ENCODE peak calls at places on chromosomes 6 and 20, in five cellular contexts. G is right lobe of liver, F is heart left ventricle, U is transverse colon, A is uterus. V is an unnamed sample.
A peak's percentile ranks its signal among the peaks of the same experiment; 100 is the strongest.

GRCh38 chr6:42047790-42048405 is 2.4 kb upstream of the TAF8 start:
- DNase-seq in G (no peak), F (no peak), U (no peak), A (no peak), V (no peak)

GRCh38 chr6:169923468-169924464 is 172.3 kb downstream of the ERMARD start:
- DNase-seq in G (no peak), F (no peak), U (no peak), A (no peak), V (no peak)

GRCh38 chr6:158630944-158631616 is 13.5 kb downstream of the DYNLT1 start:
- DNase-seq in G (no peak), F (peak; percentile 66), U (peak; percentile 63), A (peak; percentile 73), V (no peak)

GRCh38 chr20:45355209-45355608 is 7.0 kb upstream of the SDC4 start:
- DNase-seq in G (no peak), F (no peak), U (no peak), A (no peak), V (no peak)

GRCh38 chr6:133983099-133983939 is 30.3 kb downstream of the TBPL1 start:
- DNase-seq in G (no peak), F (peak; percentile 34), U (no peak), A (no peak), V (no peak)

GRCh38 chr6:30847421-30847970 is 36.8 kb upstream of the DDR1 start:
- DNase-seq in G (no peak), F (no peak), U (no peak), A (no peak), V (no peak)

GRCh38 chr6:113182370-113183141 is 674.6 kb upstream of the MARCKS start:
- DNase-seq in G (no peak), F (no peak), U (no peak), A (no peak), V (no peak)

GRCh38 chr6:143023695-143024094 is 37.0 kb upstream of the AIG1 start:
- DNase-seq in G (no peak), F (no peak), U (no peak), A (no peak), V (no peak)

GRCh38 chr6:168078199-168078942 is 641 bp downstream of the FRMD1 start:
- DNase-seq in G (no peak), F (no peak), U (peak; percentile 39), A (no peak), V (no peak)

GRCh38 chr6:129660346-129660676 is 49.7 kb downstream of the ARHGAP18 start:
- DNase-seq in G (no peak), F (no peak), U (no peak), A (no peak), V (no peak)

GRCh38 chr6:20202070-20202658 is 10.1 kb downstream of the MBOAT1 start:
- DNase-seq in G (no peak), F (no peak), U (no peak), A (no peak), V (no peak)

GRCh38 chr20:44343162-44343675 is 6.4 kb downstream of the R3HDML start:
- DNase-seq in G (no peak), F (no peak), U (no peak), A (no peak), V (no peak)

GRCh38 chr6:33438978-33439594 is 15.3 kb upstream of the ZBTB9 start:
- DNase-seq in G (no peak), F (no peak), U (no peak), A (no peak), V (no peak)

GRCh38 chr20:19621072-19621471 is 137.0 kb upstream of the RIN2 start:
- DNase-seq in G (no peak), F (no peak), U (no peak), A (no peak), V (no peak)

GRCh38 chr6:96727144-96727543 is 110.1 kb downstream of the GPR63 start:
- DNase-seq in G (no peak), F (no peak), U (no peak), A (no peak), V (no peak)

GRCh38 chr6:42742116-42742894 is 3.6 kb downstream of the TBCC start:
- DNase-seq in G (no peak), F (no peak), U (no peak), A (no peak), V (no peak)

GRCh38 chr6:154593122-154593521 is 82.6 kb upstream of the CNKSR3 start:
- DNase-seq in G (no peak), F (peak; percentile 68), U (no peak), A (peak; percentile 72), V (peak; percentile 78)

GRCh38 chr20:17499041-17499440 is 32.1 kb downstream of the BFSP1 start:
- DNase-seq in G (no peak), F (no peak), U (no peak), A (no peak), V (no peak)

GRCh38 chr20:43238833-43239232 is 49.1 kb upstream of the PTPRT start:
- DNase-seq in G (no peak), F (no peak), U (no peak), A (no peak), V (no peak)

GRCh38 chr20:47758517-47759450 is 26.5 kb downstream of the SULF2 start:
- DNase-seq in G (no peak), F (no peak), U (no peak), A (no peak), V (no peak)

GRCh38 chr6:5151955-5152401 is 66.8 kb downstream of the PPP1R3G start:
- DNase-seq in G (no peak), F (no peak), U (no peak), A (no peak), V (no peak)

GRCh38 chr20:3922983-3923339 is 33.8 kb downstream of the PANK2 start:
- DNase-seq in G (no peak), F (no peak), U (no peak), A (no peak), V (no peak)

GRCh38 chr20:3925113-3925695 is 36.0 kb downstream of the PANK2 start:
- DNase-seq in G (no peak), F (no peak), U (no peak), A (no peak), V (no peak)

GRCh38 chr20:3923818-3924217 is 34.6 kb downstream of the PANK2 start:
- DNase-seq in G (no peak), F (no peak), U (no peak), A (no peak), V (no peak)

GRCh38 chr20:3925899-3926638 is 36.9 kb downstream of the PANK2 start:
- DNase-seq in G (no peak), F (no peak), U (no peak), A (no peak), V (no peak)

GRCh38 chr20:3924304-3925112 is 35.3 kb downstream of the PANK2 start:
- DNase-seq in G (peak; percentile 45), F (peak; percentile 60), U (no peak), A (no peak), V (peak; percentile 31)
- TF ChIP-seq POLR2A in G (no peak), F (no peak), U (no peak), A (no peak), V (no peak)

DNA sequence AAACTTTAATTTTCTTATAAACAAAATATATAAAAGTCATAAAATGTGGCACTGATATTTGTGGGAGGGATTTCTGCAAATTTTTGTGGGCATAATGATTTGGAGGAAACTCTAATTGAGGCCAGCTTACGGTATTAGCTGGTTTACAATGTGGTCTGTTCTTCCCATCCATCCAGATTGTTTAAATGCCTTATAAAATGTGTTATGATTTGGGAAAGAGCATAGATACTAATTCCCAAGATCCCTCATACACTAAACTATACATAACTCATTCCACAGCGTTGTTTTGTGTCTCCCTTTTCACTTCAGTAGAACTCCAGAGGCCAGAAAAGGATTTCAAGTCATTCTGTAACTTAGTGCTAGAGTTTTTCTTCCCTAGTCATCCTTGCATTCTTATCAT is 292.6 kb upstream of the NT5E start:
- DNase-seq in G (no peak), F (no peak), U (no peak), A (no peak), V (no peak)
- H3K27ac ChIP-seq in G (no peak overlapping the region), F (no peak overlapping the region), U (no peak overlapping the region), A (no peak overlapping the region), V (no peak overlapping the region)

GRCh38 chr20:58694241-58695083 is 1.9 kb downstream of the NPEPL1 start:
- DNase-seq in G (no peak), F (no peak), U (no peak), A (no peak), V (no peak)

GRCh38 chr20:58691773-58692578 is 624 bp upstream of the NPEPL1 start:
- DNase-seq in G (peak; percentile 67), F (peak; percentile 79), U (peak; percentile 39), A (peak; percentile 53), V (peak; percentile 35)

GRCh38 chr20:58693226-58694006 is 816 bp downstream of the NPEPL1 start:
- DNase-seq in G (no peak), F (no peak), U (peak; percentile 28), A (no peak), V (peak; percentile 28)

GRCh38 chr20:58691405-58691772 is 1.2 kb upstream of the NPEPL1 start:
- DNase-seq in G (no peak), F (no peak), U (no peak), A (no peak), V (no peak)

DNA sequence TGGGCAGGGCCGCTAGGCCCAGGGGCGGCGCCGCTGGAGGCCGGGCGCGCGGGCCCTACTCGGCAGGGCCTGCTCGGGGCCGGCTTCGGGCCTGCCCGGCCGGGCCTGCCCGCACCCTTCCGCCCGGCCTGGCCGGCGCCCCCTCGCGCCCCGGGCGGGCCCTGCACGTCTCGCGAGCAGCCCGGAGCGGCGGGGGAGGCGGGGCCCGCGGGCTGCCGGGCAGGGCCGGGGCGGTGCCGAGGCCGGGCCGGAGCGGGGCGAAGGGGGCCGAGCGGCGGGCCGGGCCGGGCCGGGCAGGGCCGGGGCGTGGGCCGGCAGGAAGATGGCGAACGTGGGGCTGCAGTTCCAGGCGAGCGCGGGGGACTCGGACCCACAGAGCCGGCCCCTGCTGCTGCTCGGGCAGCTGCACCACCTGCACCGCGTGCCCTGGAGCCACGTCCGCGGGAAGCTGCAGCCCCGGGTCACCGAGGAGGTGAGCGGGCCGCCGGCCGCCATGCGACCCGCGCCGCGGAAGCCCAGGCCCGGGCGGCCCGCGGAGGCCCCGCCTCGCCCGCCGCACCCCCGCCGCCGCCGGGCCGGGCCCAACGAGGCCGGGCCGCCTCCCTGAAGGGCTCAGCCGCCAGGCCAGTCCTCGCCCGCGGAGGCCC is at the start of gene NPEPL1:
- DNase-seq in G (peak; percentile 82), F (peak; percentile 77), U (peak; percentile 79), A (peak; percentile 60), V (peak; percentile 64)
- TF ChIP-seq POLR2A in G (no peak), F (no peak), U (no peak), A (no peak), V (no peak)

GRCh38 chr6:47106721-47107197 is 64.6 kb upstream of the ADGRF1 start:
- DNase-seq in G (no peak), F (no peak), U (no peak), A (no peak), V (no peak)

GRCh38 chr6:47102331-47102730 is 60.2 kb upstream of the ADGRF1 start:
- DNase-seq in G (no peak), F (no peak), U (no peak), A (no peak), V (no peak)

GRCh38 chr6:47106216-47106615 is 64.1 kb upstream of the ADGRF1 start:
- DNase-seq in G (no peak), F (no peak), U (no peak), A (no peak), V (no peak)

GRCh38 chr6:47103931-47104330 is 61.8 kb upstream of the ADGRF1 start:
- DNase-seq in G (no peak), F (no peak), U (peak; percentile 53), A (no peak), V (peak; percentile 31)

GRCh38 chr6:47105469-47106188 is 63.5 kb upstream of the ADGRF1 start:
- DNase-seq in G (no peak), F (no peak), U (no peak), A (no peak), V (no peak)
- H3K27ac ChIP-seq in G (no peak overlapping the region), F (no peak overlapping the region), U (no peak overlapping the region), A (no peak overlapping the region), V (no peak overlapping the region)

V was measured in body of pancreas.